ENCODE peak calls at places on chromosome 1, in nine cellular contexts. V, C, L, H, R, O, N, D and X are unnamed samples.

GRCh38 chr1:108645479-108646184 is 15.3 kb downstream of the HENMT1 start:
- DNase-seq in O (no peak), V (no peak), N (no peak), R (no peak), D (no peak), C (no peak), H (no peak), L (no peak), X (no peak)

GRCh38 chr1:53739109-53739681 is at the start of gene GLIS1:
- DNase-seq in V (peak; percentile 72), L (peak; percentile 94), C (peak; percentile 91), O (peak; percentile 97), H (no peak), N (peak; percentile 91), R (peak; percentile 79), D (peak; percentile 97), X (no peak)

GRCh38 chr1:93588206-93588605 is 93.4 kb downstream of the BCAR3 start:
- DNase-seq in O (no peak), D (no peak), N (no peak), V (no peak), C (peak; percentile 81), R (no peak), L (peak; percentile 62), H (no peak), X (no peak)

GRCh38 chr1:221397606-221398005 is 344.3 kb downstream of the DUSP10 start:
- DNase-seq in C (no peak), R (no peak), O (no peak), V (no peak), L (no peak), N (no peak), D (no peak), H (no peak), X (no peak)

GRCh38 chr1:204146965-204147364 is 4.9 kb downstream of the ETNK2 start:
- DNase-seq in C (no peak), O (no peak), V (no peak), R (no peak), N (no peak), L (no peak), D (no peak), H (no peak), X (no peak)

GRCh38 chr1:161910516-161911077 is 113.1 kb downstream of the OLFML2B start:
- DNase-seq in N (no peak), C (peak; percentile 58), R (no peak), V (no peak), H (no peak), D (no peak), O (no peak), L (peak; percentile 11), X (no peak)

GRCh38 chr1:104706631-104707147 is 957.0 kb downstream of the AMY1C start:
- DNase-seq in H (no peak), L (no peak), R (no peak), C (no peak), O (no peak), D (no peak), N (no peak), V (no peak), X (no peak)

GRCh38 chr1:27300341-27301051 is 21.5 kb upstream of the TMEM222 start:
- DNase-seq in D (peak; percentile 83), C (peak; percentile 99), R (peak; percentile 87), L (peak; percentile 96), N (peak; percentile 92), H (no peak), V (peak; percentile 87), O (peak; percentile 85), X (peak; percentile 93)

GRCh38 chr1:157652859-157653493 is 47.6 kb downstream of the FCRL3 start:
- DNase-seq in C (no peak), L (no peak), H (no peak), O (no peak), R (no peak), D (no peak), V (no peak), N (no peak), X (no peak)

GRCh38 chr1:171245458-171246064 is 2.7 kb upstream of the FMO1 start:
- DNase-seq in N (peak; percentile 69), R (no peak), C (peak; percentile 72), D (peak; percentile 23), H (no peak), O (peak; percentile 59), V (no peak), L (peak; percentile 59), X (no peak)

GRCh38 chr1:171984850-171985485 is 143.7 kb downstream of the DNM3 start:
- DNase-seq in O (peak; percentile 58), N (peak; percentile 44), R (no peak), D (peak; percentile 4), H (no peak), L (peak; percentile 53), C (peak; percentile 58), V (no peak), X (no peak)

GRCh38 chr1:231699769-231700168 is 73.2 kb downstream of the DISC1 start:
- DNase-seq in C (peak; percentile 61), N (no peak), V (no peak), D (no peak), H (no peak), L (peak; percentile 12), O (no peak), R (no peak), X (no peak)

GRCh38 chr1:77467741-77468140 is 185.9 kb downstream of the AK5 start:
- DNase-seq in V (no peak), N (no peak), H (no peak), L (no peak), O (no peak), C (peak; percentile 6), R (no peak), D (no peak), X (peak; percentile 18)

GRCh38 chr1:77465139-77465538 is 183.3 kb downstream of the AK5 start:
- DNase-seq in D (no peak), O (no peak), H (no peak), V (no peak), R (no peak), C (no peak), L (no peak), N (no peak), X (no peak)

GRCh38 chr1:77468556-77468955 is 186.7 kb downstream of the AK5 start:
- DNase-seq in O (no peak), L (no peak), V (no peak), D (no peak), R (no peak), C (no peak), N (no peak), H (no peak), X (no peak)

GRCh38 chr1:77467196-77467595 is 185.4 kb downstream of the AK5 start:
- DNase-seq in R (no peak), C (no peak), N (no peak), L (no peak), H (no peak), D (no peak), O (no peak), V (no peak), X (no peak)

GRCh38 chr1:77465922-77466321 is 184.1 kb downstream of the AK5 start:
- DNase-seq in L (no peak), R (no peak), H (no peak), N (no peak), V (no peak), D (no peak), O (no peak), C (no peak), X (no peak)
- TF ChIP-seq CTCF in L (no peak), R (no peak), H (no peak), N (no peak), V (no peak), D (no peak), O (no peak), C (no peak), X (no peak)

GRCh38 chr1:178869114-178869697 is 1.7 kb downstream of the ANGPTL1 start:
- DNase-seq in R (no peak), V (no peak), C (peak; percentile 87), H (no peak), O (peak; percentile 8), D (no peak), N (peak; percentile 23), L (peak; percentile 81), X (no peak)
- TF ChIP-seq CTCF in R (no peak), V (no peak), C (no peak), H (no peak), O (no peak), D (no peak), N (no peak), L (no peak), X (no peak)

GRCh38 chr1:52072291-52072690 is 16.2 kb downstream of the BTF3L4 start:
- DNase-seq in C (no peak), V (no peak), D (no peak), O (no peak), H (no peak), N (no peak), L (no peak), R (no peak), X (no peak)
- TF ChIP-seq CTCF in C (no peak), V (no peak), D (no peak), O (no peak), H (no peak), N (no peak), L (no peak), R (no peak), X (no peak)

GRCh38 chr1:182674346-182675246 is 9.8 kb downstream of the RGS8 start:
- DNase-seq in C (peak; percentile 28), D (no peak), H (no peak), L (peak; percentile 43), R (peak; percentile 84), V (no peak), N (peak; percentile 36), O (no peak), X (no peak)
- TF ChIP-seq CTCF in C (no peak), D (no peak), H (no peak), L (no peak), R (no peak), V (no peak), N (no peak), O (no peak), X (no peak)

GRCh38 chr1:19798486-19799232 is 1.1 kb downstream of the TMCO4 start:
- DNase-seq in C (no peak), N (no peak), H (no peak), O (no peak), R (no peak), D (no peak), V (no peak), L (no peak), X (no peak)

GRCh38 chr1:19797827-19798226 is 1.9 kb downstream of the TMCO4 start:
- DNase-seq in L (no peak), N (no peak), D (no peak), O (no peak), V (no peak), C (no peak), R (no peak), H (no peak), X (no peak)

GRCh38 chr1:19799877-19800804 is at the start of gene TMCO4:
- DNase-seq in C (peak; percentile 88), L (peak; percentile 72), R (peak; percentile 74), D (peak; percentile 52), H (no peak), N (peak; percentile 58), O (peak; percentile 57), V (peak; percentile 66), X (peak; percentile 71)

GRCh38 chr1:19802269-19802668 is 2.6 kb upstream of the TMCO4 start:
- DNase-seq in R (no peak), C (no peak), H (no peak), N (no peak), L (no peak), D (no peak), V (no peak), O (peak; percentile 27), X (no peak)

GRCh38 chr1:19799233-19799876 is 361 bp downstream of the TMCO4 start:
- DNase-seq in V (peak; percentile 75), C (peak; percentile 47), H (no peak), O (peak; percentile 38), D (peak; percentile 51), N (peak; percentile 89), L (peak; percentile 60), R (peak; percentile 83), X (no peak)
- TF ChIP-seq CTCF in V (no peak), C (peak; percentile 54), H (peak; percentile 51), O (peak; percentile 32), D (peak; percentile 11), N (peak; percentile 35), L (peak; percentile 40), R (peak; percentile 44), X (peak; percentile 47)